ENCODE peak calls at places on chromosomes 4 and X, in five cellular contexts. P, E, U, L and V are unnamed samples.

GRCh38 chr4:87570290-87570689 is 38.0 kb upstream of the DSPP start:
- DNase-seq in P (no peak), L (no peak), U (peak), E (no peak), V (no peak)

GRCh38 chr4:151743128-151743854 is 17.5 kb downstream of the GATB start:
- DNase-seq in L (no peak), U (no peak), E (no peak), P (no peak), V (no peak)

GRCh38 chr4:138112389-138112788 is 129.8 kb downstream of the SLC7A11 start:
- DNase-seq in U (no peak), L (no peak), E (no peak), P (no peak), V (no peak)

GRCh38 chr4:26859762-26860156 is 882 bp upstream of the STIM2 start:
- DNase-seq in E (no peak), P (no peak), L (no peak), U (no peak), V (no peak)

GRCh38 chr4:176031927-176032326 is 33.7 kb upstream of the WDR17 start:
- DNase-seq in L (no peak), P (peak), E (no peak), U (peak), V (no peak)

GRCh38 chr4:113881256-113881655 is 98.2 kb downstream of the ARSJ start:
- DNase-seq in L (no peak), E (no peak), U (peak), P (peak), V (no peak)

GRCh38 chr4:121277194-121278105 is 103.4 kb downstream of the QRFPR start:
- DNase-seq in P (no peak), E (no peak), L (no peak), U (no peak), V (no peak)

GRCh38 chr4:77170926-77171325 is 13.9 kb downstream of the CCNG2 start:
- DNase-seq in U (no peak), L (no peak), E (no peak), P (no peak), V (no peak)

GRCh38 chr4:7780751-7781348 is 158.8 kb downstream of the AFAP1 start:
- DNase-seq in L (no peak), E (no peak), P (no peak), U (no peak), V (no peak)

GRCh38 chr4:20916106-20916505 is 215.8 kb downstream of the PACRGL start:
- DNase-seq in E (no peak), P (no peak), L (no peak), U (no peak), V (peak)

GRCh38 chr4:3853388-3854035 is 87.3 kb downstream of the ADRA2C start:
- DNase-seq in P (no peak), L (no peak), U (peak), E (no peak), V (no peak)

GRCh38 chr4:127782025-127782274 is 172 bp upstream of the HSPA4L start:
- DNase-seq in L (no peak), U (peak), E (peak), P (peak), V (no peak)

GRCh38 chrX:77160301-77160700 is 286.9 kb upstream of the FGF16 start:
- DNase-seq in P (peak), E (no peak), U (no peak), L (no peak), V (no peak)

GRCh38 chr4:8618961-8619720 is 26.6 kb downstream of the CPZ start:
- DNase-seq in P (no peak), E (no peak), U (no peak), L (no peak), V (no peak)

GRCh38 chr4:74886490-74886889 is 46.4 kb upstream of the PARM1 start:
- DNase-seq in L (no peak), E (no peak), U (no peak), P (peak), V (no peak)

GRCh38 chr4:47877204-47877603 is 37.2 kb downstream of the NFXL1 start:
- DNase-seq in P (no peak), U (no peak), L (no peak), E (no peak), V (no peak)

GRCh38 chrX:134246282-134246681 is 9.3 kb downstream of the CCDC160 start:
- DNase-seq in U (no peak), E (no peak), L (no peak), P (no peak), V (no peak)

GRCh38 chr4:16659694-16660093 is 238.8 kb downstream of the LDB2 start:
- DNase-seq in E (no peak), L (no peak), P (no peak), U (no peak), V (no peak)

GRCh38 chr4:15077969-15078368 is 75.7 kb downstream of the CPEB2 start:
- DNase-seq in U (no peak), P (peak), E (peak), L (no peak), V (no peak)

GRCh38 chr4:78313754-78314120 is 237.8 kb upstream of the ANXA3 start:
- DNase-seq in E (no peak), U (no peak), L (no peak), P (no peak), V (no peak)

GRCh38 chrX:13902406-13902805 is 85.5 kb upstream of the GPM6B start:
- DNase-seq in L (no peak), U (no peak), P (no peak), E (no peak), V (no peak)

GRCh38 chr4:8515316-8516060 is 64.7 kb upstream of the GPR78 start:
- DNase-seq in U (peak), E (no peak), P (peak), L (no peak), V (no peak)

GRCh38 chr4:90081432-90082195 is 45.6 kb upstream of the CCSER1 start:
- DNase-seq in L (no peak), P (no peak), E (no peak), U (no peak), V (no peak)

GRCh38 chrX:16436348-16437188 is 213.4 kb upstream of the S100G start:
- DNase-seq in P (peak), U (peak), L (peak), E (no peak), V (peak)

GRCh38 chr4:106315476-106315967 is 487 bp downstream of the TBCK start:
- DNase-seq in U (no peak), L (peak), E (peak), P (peak), V (peak)